ENCODE peak calls at places on chromosomes 4 and X, in ten cellular contexts. One of them, this sample, is unnamed.
A peak's percentile ranks its signal among the peaks of the same experiment; 100 is the strongest.

GRCh38 chr4:152063301-152064235 is 302.8 kb upstream of the GATB start:
- DNase-seq in kidney epithelial cell: no peak
- DNase-seq in CD4-positive, alpha-beta T cell: peak; percentile 38
- DNase-seq in A549: no peak
- DNase-seq in nephron progenitor cell: peak; percentile 25
- DNase-seq in LNCaP clone FGC: peak; percentile 6
- DNase-seq in GM12865: no peak
- DNase-seq in MM.1S: no peak
- DNase-seq in ovary: no peak
- DNase-seq in heart left ventricle: no peak
- DNase-seq in this sample: no peak

GRCh38 chr4:186900232-186900900 is 176.7 kb upstream of the FAT1 start:
- DNase-seq in kidney epithelial cell: peak; percentile 53
- DNase-seq in CD4-positive, alpha-beta T cell: no peak
- DNase-seq in A549: peak; percentile 42
- DNase-seq in nephron progenitor cell: no peak
- DNase-seq in LNCaP clone FGC: no peak
- DNase-seq in GM12865: no peak
- DNase-seq in MM.1S: no peak
- DNase-seq in ovary: no peak
- DNase-seq in heart left ventricle: no peak
- DNase-seq in this sample: no peak

GRCh38 chr4:183403486-183403885 is 41.0 kb upstream of the CDKN2AIP start:
- DNase-seq in kidney epithelial cell: no peak
- DNase-seq in CD4-positive, alpha-beta T cell: no peak
- DNase-seq in A549: no peak
- DNase-seq in nephron progenitor cell: no peak
- DNase-seq in LNCaP clone FGC: no peak
- DNase-seq in GM12865: no peak
- DNase-seq in MM.1S: no peak
- DNase-seq in ovary: no peak
- DNase-seq in heart left ventricle: no peak
- DNase-seq in this sample: no peak

GRCh38 chr4:102815981-102816380 is 11.4 kb downstream of the UBE2D3 start:
- DNase-seq in kidney epithelial cell: peak; percentile 83
- DNase-seq in CD4-positive, alpha-beta T cell: no peak
- DNase-seq in A549: peak; percentile 29
- DNase-seq in nephron progenitor cell: no peak
- DNase-seq in LNCaP clone FGC: no peak
- DNase-seq in GM12865: no peak
- DNase-seq in MM.1S: no peak
- DNase-seq in ovary: no peak
- DNase-seq in heart left ventricle: no peak
- DNase-seq in this sample: no peak

GRCh38 chr4:14888790-14889189 is 113.5 kb upstream of the CPEB2 start:
- DNase-seq in kidney epithelial cell: no peak
- DNase-seq in CD4-positive, alpha-beta T cell: no peak
- DNase-seq in A549: peak; percentile 21
- DNase-seq in nephron progenitor cell: no peak
- DNase-seq in LNCaP clone FGC: no peak
- DNase-seq in GM12865: no peak
- DNase-seq in MM.1S: no peak
- DNase-seq in ovary: no peak
- DNase-seq in heart left ventricle: no peak
- DNase-seq in this sample: no peak

GRCh38 chrX:65686246-65686645 is 18.8 kb downstream of the MSN start:
- DNase-seq in kidney epithelial cell: no peak
- DNase-seq in CD4-positive, alpha-beta T cell: no peak
- DNase-seq in A549: no peak
- DNase-seq in nephron progenitor cell: no peak
- DNase-seq in LNCaP clone FGC: no peak
- DNase-seq in GM12865: no peak
- DNase-seq in MM.1S: no peak
- DNase-seq in ovary: no peak
- DNase-seq in heart left ventricle: no peak
- DNase-seq in this sample: no peak

GRCh38 chr4:142845293-142846070 is 619 bp downstream of the INPP4B start:
- DNase-seq in kidney epithelial cell: no peak
- DNase-seq in CD4-positive, alpha-beta T cell: no peak
- DNase-seq in A549: peak; percentile 27
- DNase-seq in nephron progenitor cell: peak; percentile 58
- DNase-seq in LNCaP clone FGC: no peak
- DNase-seq in GM12865: no peak
- DNase-seq in MM.1S: no peak
- DNase-seq in ovary: peak; percentile 21
- DNase-seq in heart left ventricle: peak; percentile 35
- DNase-seq in this sample: no peak

GRCh38 chrX:40099046-40099968 is 1.5 kb upstream of the BCOR start:
- DNase-seq in kidney epithelial cell: no peak
- DNase-seq in CD4-positive, alpha-beta T cell: no peak
- DNase-seq in A549: no peak
- DNase-seq in nephron progenitor cell: peak; percentile 50
- DNase-seq in LNCaP clone FGC: no peak
- DNase-seq in GM12865: peak; percentile 85
- DNase-seq in MM.1S: peak; percentile 72
- DNase-seq in ovary: peak; percentile 58
- DNase-seq in heart left ventricle: peak; percentile 68
- DNase-seq in this sample: no peak

GRCh38 chrX:108640817-108641216 is 95.5 kb downstream of the IRS4 start:
- DNase-seq in kidney epithelial cell: no peak
- DNase-seq in CD4-positive, alpha-beta T cell: no peak
- DNase-seq in A549: no peak
- DNase-seq in nephron progenitor cell: no peak
- DNase-seq in LNCaP clone FGC: no peak
- DNase-seq in GM12865: no peak
- DNase-seq in MM.1S: no peak
- DNase-seq in ovary: no peak
- DNase-seq in heart left ventricle: no peak
- DNase-seq in this sample: no peak

GRCh38 chrX:133440081-133440796 is 24.9 kb upstream of the GPC4 start:
- DNase-seq in kidney epithelial cell: no peak
- DNase-seq in CD4-positive, alpha-beta T cell: no peak
- DNase-seq in A549: no peak
- DNase-seq in nephron progenitor cell: no peak
- DNase-seq in LNCaP clone FGC: no peak
- DNase-seq in GM12865: no peak
- DNase-seq in MM.1S: no peak
- DNase-seq in ovary: no peak
- DNase-seq in heart left ventricle: no peak
- DNase-seq in this sample: no peak

GRCh38 chr4:95102391-95102790 is 344.6 kb downstream of the BMPR1B start:
- DNase-seq in kidney epithelial cell: no peak
- DNase-seq in CD4-positive, alpha-beta T cell: no peak
- DNase-seq in A549: no peak
- DNase-seq in nephron progenitor cell: no peak
- DNase-seq in LNCaP clone FGC: peak; percentile 93
- DNase-seq in GM12865: no peak
- DNase-seq in MM.1S: no peak
- DNase-seq in ovary: no peak
- DNase-seq in heart left ventricle: no peak
- DNase-seq in this sample: no peak
- TF ChIP-seq CTCF in kidney epithelial cell: no peak
- TF ChIP-seq CTCF in CD4-positive, alpha-beta T cell: no peak
- TF ChIP-seq CTCF in A549: no peak
- TF ChIP-seq CTCF in nephron progenitor cell: no peak
- TF ChIP-seq CTCF in LNCaP clone FGC: peak; percentile 35
- TF ChIP-seq CTCF in GM12865: no peak
- TF ChIP-seq CTCF in MM.1S: no peak
- TF ChIP-seq CTCF in ovary: no peak
- TF ChIP-seq CTCF in heart left ventricle: no peak
- TF ChIP-seq CTCF in this sample: no peak

GRCh38 chrX:140701480-140701879 is 8.1 kb upstream of the LINC00632 start:
- DNase-seq in kidney epithelial cell: no peak
- DNase-seq in CD4-positive, alpha-beta T cell: no peak
- DNase-seq in A549: peak; percentile 45
- DNase-seq in nephron progenitor cell: no peak
- DNase-seq in LNCaP clone FGC: no peak
- DNase-seq in GM12865: peak; percentile 26
- DNase-seq in MM.1S: peak; percentile 28
- DNase-seq in ovary: no peak
- DNase-seq in heart left ventricle: no peak
- DNase-seq in this sample: no peak

DNA sequence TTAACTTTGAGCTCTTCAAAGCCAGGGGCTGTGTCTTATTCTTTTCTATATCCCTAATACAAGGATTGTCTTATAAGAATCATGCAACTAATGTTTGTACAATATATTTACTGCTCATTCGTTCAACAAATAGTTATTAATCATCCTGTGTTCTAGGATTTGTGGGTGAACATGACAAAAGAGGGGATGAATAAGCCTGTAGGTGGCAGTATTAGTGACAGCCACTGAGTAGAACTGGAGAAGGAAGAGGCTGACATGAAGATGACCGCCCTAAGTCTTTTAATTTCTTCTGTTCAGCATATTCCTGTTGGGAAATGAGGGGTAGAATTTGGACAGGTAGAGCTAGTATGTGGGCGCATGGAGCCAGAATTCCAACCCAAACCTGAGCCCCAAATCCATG is 11.9 kb upstream of the LINC00632 start:
- DNase-seq in kidney epithelial cell: no peak
- DNase-seq in CD4-positive, alpha-beta T cell: no peak
- DNase-seq in A549: no peak
- DNase-seq in nephron progenitor cell: no peak
- DNase-seq in LNCaP clone FGC: no peak
- DNase-seq in GM12865: no peak
- DNase-seq in MM.1S: no peak
- DNase-seq in ovary: no peak
- DNase-seq in heart left ventricle: no peak
- DNase-seq in this sample: no peak
- TF ChIP-seq CTCF in kidney epithelial cell: peak; percentile 21
- TF ChIP-seq CTCF in CD4-positive, alpha-beta T cell: no peak
- TF ChIP-seq CTCF in A549: no peak
- TF ChIP-seq CTCF in nephron progenitor cell: peak; percentile 13
- TF ChIP-seq CTCF in LNCaP clone FGC: peak; percentile 6
- TF ChIP-seq CTCF in GM12865: no peak
- TF ChIP-seq CTCF in MM.1S: no peak
- TF ChIP-seq CTCF in ovary: no peak
- TF ChIP-seq CTCF in heart left ventricle: peak; percentile 8
- TF ChIP-seq CTCF in this sample: peak; percentile 35

DNA sequence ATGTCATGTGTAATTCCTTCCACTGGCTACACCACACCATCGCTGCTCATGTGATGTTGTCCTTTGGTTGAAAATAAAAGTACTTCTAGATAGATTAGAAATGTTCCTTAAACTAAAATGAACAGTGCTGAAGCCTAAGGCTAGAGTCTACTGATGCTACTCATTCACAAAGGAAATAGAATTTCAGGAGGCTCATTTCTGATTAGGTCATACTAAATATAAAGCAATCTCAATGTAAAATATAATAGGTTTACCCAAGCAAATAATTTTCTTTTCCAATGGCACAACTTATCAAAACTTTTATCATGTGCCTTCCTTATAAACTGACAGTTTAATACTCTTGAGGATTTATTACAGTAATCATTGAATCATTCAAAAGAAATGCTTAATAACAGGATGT is 130.9 kb upstream of the DKK2 start:
- DNase-seq in kidney epithelial cell: no peak
- DNase-seq in CD4-positive, alpha-beta T cell: no peak
- DNase-seq in A549: no peak
- DNase-seq in nephron progenitor cell: no peak
- DNase-seq in LNCaP clone FGC: no peak
- DNase-seq in GM12865: no peak
- DNase-seq in MM.1S: no peak
- DNase-seq in ovary: no peak
- DNase-seq in heart left ventricle: no peak
- DNase-seq in this sample: no peak
- TF ChIP-seq CTCF in kidney epithelial cell: no peak
- TF ChIP-seq CTCF in CD4-positive, alpha-beta T cell: no peak
- TF ChIP-seq CTCF in A549: no peak
- TF ChIP-seq CTCF in nephron progenitor cell: no peak
- TF ChIP-seq CTCF in LNCaP clone FGC: no peak
- TF ChIP-seq CTCF in GM12865: no peak
- TF ChIP-seq CTCF in MM.1S: no peak
- TF ChIP-seq CTCF in ovary: no peak
- TF ChIP-seq CTCF in heart left ventricle: no peak
- TF ChIP-seq CTCF in this sample: no peak

GRCh38 chrX:135695471-135695870 is 18.0 kb upstream of the CT45A1 start:
- DNase-seq in kidney epithelial cell: no peak
- DNase-seq in CD4-positive, alpha-beta T cell: no peak
- DNase-seq in A549: no peak
- DNase-seq in nephron progenitor cell: no peak
- DNase-seq in LNCaP clone FGC: no peak
- DNase-seq in GM12865: no peak
- DNase-seq in MM.1S: no peak
- DNase-seq in ovary: no peak
- DNase-seq in heart left ventricle: no peak
- DNase-seq in this sample: no peak

GRCh38 chrX:135698924-135699323 is 14.5 kb upstream of the CT45A1 start:
- DNase-seq in kidney epithelial cell: no peak
- DNase-seq in CD4-positive, alpha-beta T cell: no peak
- DNase-seq in A549: no peak
- DNase-seq in nephron progenitor cell: no peak
- DNase-seq in LNCaP clone FGC: no peak
- DNase-seq in GM12865: no peak
- DNase-seq in MM.1S: no peak
- DNase-seq in ovary: no peak
- DNase-seq in heart left ventricle: no peak
- DNase-seq in this sample: no peak

DNA sequence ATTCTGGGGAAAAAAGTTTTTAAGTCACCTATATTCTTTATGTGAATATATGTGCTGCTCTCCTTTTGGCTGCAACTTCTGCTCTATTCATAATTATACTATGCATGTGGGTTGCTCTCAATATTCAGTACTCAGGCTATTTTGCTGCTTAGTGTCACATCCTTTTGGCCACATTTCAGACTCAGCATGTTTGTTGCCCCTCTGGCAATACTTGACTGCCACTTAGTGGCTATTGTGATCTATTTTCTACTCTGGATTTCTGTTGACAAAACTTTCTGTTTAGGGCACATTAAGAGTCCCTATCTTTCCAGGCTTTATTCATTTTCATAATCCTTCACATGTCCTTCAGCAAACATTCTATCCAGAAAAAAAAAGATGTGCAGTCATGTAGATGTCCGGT is 15.8 kb upstream of the CT45A1 start:
- DNase-seq in kidney epithelial cell: no peak
- DNase-seq in CD4-positive, alpha-beta T cell: no peak
- DNase-seq in A549: no peak
- DNase-seq in nephron progenitor cell: no peak
- DNase-seq in LNCaP clone FGC: peak; percentile 4
- DNase-seq in GM12865: peak; percentile 1
- DNase-seq in MM.1S: peak; percentile 58
- DNase-seq in ovary: no peak
- DNase-seq in heart left ventricle: no peak
- DNase-seq in this sample: no peak
- TF ChIP-seq CTCF in kidney epithelial cell: no peak
- TF ChIP-seq CTCF in CD4-positive, alpha-beta T cell: no peak
- TF ChIP-seq CTCF in A549: peak; percentile 9
- TF ChIP-seq CTCF in nephron progenitor cell: no peak
- TF ChIP-seq CTCF in LNCaP clone FGC: peak; percentile 21
- TF ChIP-seq CTCF in GM12865: no peak
- TF ChIP-seq CTCF in MM.1S: peak; percentile 35
- TF ChIP-seq CTCF in ovary: no peak
- TF ChIP-seq CTCF in heart left ventricle: no peak
- TF ChIP-seq CTCF in this sample: no peak

GRCh38 chr4:2462218-2462991 is 6.5 kb upstream of the RNF4 start:
- DNase-seq in kidney epithelial cell: no peak
- DNase-seq in CD4-positive, alpha-beta T cell: peak; percentile 57
- DNase-seq in A549: peak; percentile 65
- DNase-seq in nephron progenitor cell: peak; percentile 79
- DNase-seq in LNCaP clone FGC: no peak
- DNase-seq in GM12865: peak; percentile 88
- DNase-seq in MM.1S: peak; percentile 77
- DNase-seq in ovary: peak; percentile 76
- DNase-seq in heart left ventricle: peak; percentile 67
- DNase-seq in this sample: peak; percentile 63
- TF ChIP-seq CTCF in kidney epithelial cell: no peak
- TF ChIP-seq CTCF in CD4-positive, alpha-beta T cell: peak; percentile 46
- TF ChIP-seq CTCF in A549: peak; percentile 49
- TF ChIP-seq CTCF in nephron progenitor cell: no peak
- TF ChIP-seq CTCF in LNCaP clone FGC: peak; percentile 65
- TF ChIP-seq CTCF in GM12865: peak; percentile 54
- TF ChIP-seq CTCF in MM.1S: peak; percentile 46
- TF ChIP-seq CTCF in ovary: peak; percentile 56
- TF ChIP-seq CTCF in heart left ventricle: peak; percentile 70
- TF ChIP-seq CTCF in this sample: peak; percentile 61

GRCh38 chr4:156983366-156983765 is 11.8 kb upstream of the PDGFC start:
- DNase-seq in kidney epithelial cell: no peak
- DNase-seq in CD4-positive, alpha-beta T cell: no peak
- DNase-seq in A549: peak; percentile 16
- DNase-seq in nephron progenitor cell: no peak
- DNase-seq in LNCaP clone FGC: no peak
- DNase-seq in GM12865: no peak
- DNase-seq in MM.1S: peak; percentile 9
- DNase-seq in ovary: no peak
- DNase-seq in heart left ventricle: no peak
- DNase-seq in this sample: no peak
- TF ChIP-seq CTCF in kidney epithelial cell: peak; percentile 36
- TF ChIP-seq CTCF in CD4-positive, alpha-beta T cell: no peak
- TF ChIP-seq CTCF in A549: no peak
- TF ChIP-seq CTCF in nephron progenitor cell: peak; percentile 23
- TF ChIP-seq CTCF in LNCaP clone FGC: peak; percentile 36
- TF ChIP-seq CTCF in GM12865: no peak
- TF ChIP-seq CTCF in MM.1S: peak; percentile 12
- TF ChIP-seq CTCF in ovary: no peak
- TF ChIP-seq CTCF in heart left ventricle: no peak
- TF ChIP-seq CTCF in this sample: peak; percentile 57

This sample was measured in neural crest cell.